ENCODE peak calls at places on chromosomes 5 and 9, in eight cellular contexts. One of them, this sample, is unnamed.
A peak's percentile ranks its signal among the peaks of the same experiment; 100 is the strongest.

GRCh38 chr5:169695919-169696490 is 58.9 kb downstream of the DOCK2 start:
- DNase-seq in neural progenitor cell: no peak
- DNase-seq in fibroblast of pulmonary artery: peak; percentile 93
- DNase-seq in cardiac muscle cell: peak; percentile 94
- DNase-seq in endodermal cell: no peak
- DNase-seq in gastrocnemius medialis: no peak
- DNase-seq in HL-60: no peak
- DNase-seq in lung: no peak
- DNase-seq in this sample: no peak

GRCh38 chr5:81972496-81972791 is 621 bp downstream of the ATG10 start:
- DNase-seq in HL-60: no peak
- DNase-seq in fibroblast of pulmonary artery: no peak
- DNase-seq in endodermal cell: no peak
- DNase-seq in gastrocnemius medialis: no peak
- DNase-seq in cardiac muscle cell: no peak
- DNase-seq in neural progenitor cell: no peak
- DNase-seq in lung: no peak
- DNase-seq in this sample: no peak

GRCh38 chr5:8456846-8457186 is 587.9 kb downstream of the MTRR start:
- DNase-seq in neural progenitor cell: no peak
- DNase-seq in HL-60: no peak
- DNase-seq in endodermal cell: no peak
- DNase-seq in fibroblast of pulmonary artery: no peak
- DNase-seq in lung: no peak
- DNase-seq in gastrocnemius medialis: no peak
- DNase-seq in cardiac muscle cell: no peak
- DNase-seq in this sample: no peak

GRCh38 chr5:181099453-181100086 is 31.4 kb downstream of the OR2V1 start:
- DNase-seq in cardiac muscle cell: no peak
- DNase-seq in neural progenitor cell: no peak
- DNase-seq in endodermal cell: peak; percentile 44
- DNase-seq in gastrocnemius medialis: no peak
- DNase-seq in HL-60: no peak
- DNase-seq in lung: no peak
- DNase-seq in fibroblast of pulmonary artery: no peak
- DNase-seq in this sample: no peak

GRCh38 chr9:69981686-69982450 is 61.8 kb upstream of the MAMDC2 start:
- DNase-seq in gastrocnemius medialis: no peak
- DNase-seq in endodermal cell: no peak
- DNase-seq in fibroblast of pulmonary artery: peak; percentile 71
- DNase-seq in neural progenitor cell: peak; percentile 7
- DNase-seq in cardiac muscle cell: peak; percentile 61
- DNase-seq in lung: no peak
- DNase-seq in HL-60: no peak
- DNase-seq in this sample: no peak

GRCh38 chr9:80147866-80148265 is 576.1 kb downstream of the TLE4 start:
- DNase-seq in fibroblast of pulmonary artery: no peak
- DNase-seq in gastrocnemius medialis: no peak
- DNase-seq in cardiac muscle cell: no peak
- DNase-seq in HL-60: no peak
- DNase-seq in endodermal cell: no peak
- DNase-seq in neural progenitor cell: peak; percentile 36
- DNase-seq in lung: no peak
- DNase-seq in this sample: no peak

GRCh38 chr9:95503369-95503768 is 13.4 kb downstream of the PTCH1 start:
- DNase-seq in fibroblast of pulmonary artery: no peak
- DNase-seq in endodermal cell: no peak
- DNase-seq in cardiac muscle cell: no peak
- DNase-seq in gastrocnemius medialis: no peak
- DNase-seq in neural progenitor cell: no peak
- DNase-seq in lung: no peak
- DNase-seq in HL-60: no peak
- DNase-seq in this sample: no peak

GRCh38 chr5:14415516-14416074 is 166.0 kb upstream of the OTULINL start:
- DNase-seq in cardiac muscle cell: no peak
- DNase-seq in endodermal cell: no peak
- DNase-seq in lung: no peak
- DNase-seq in gastrocnemius medialis: no peak
- DNase-seq in HL-60: no peak
- DNase-seq in neural progenitor cell: no peak
- DNase-seq in fibroblast of pulmonary artery: no peak
- DNase-seq in this sample: peak; percentile 54

GRCh38 chr5:87229780-87230179 is 37.9 kb upstream of the RASA1 start:
- DNase-seq in endodermal cell: no peak
- DNase-seq in gastrocnemius medialis: no peak
- DNase-seq in lung: no peak
- DNase-seq in cardiac muscle cell: no peak
- DNase-seq in HL-60: no peak
- DNase-seq in fibroblast of pulmonary artery: peak; percentile 24
- DNase-seq in neural progenitor cell: no peak
- DNase-seq in this sample: no peak

GRCh38 chr9:89435315-89435823 is 62.5 kb downstream of the SEMA4D start:
- DNase-seq in neural progenitor cell: peak; percentile 77
- DNase-seq in lung: peak; percentile 74
- DNase-seq in gastrocnemius medialis: no peak
- DNase-seq in HL-60: no peak
- DNase-seq in cardiac muscle cell: no peak
- DNase-seq in endodermal cell: peak; percentile 94
- DNase-seq in fibroblast of pulmonary artery: no peak
- DNase-seq in this sample: no peak

GRCh38 chr5:16870878-16871277 is 65.2 kb downstream of the MYO10 start:
- DNase-seq in cardiac muscle cell: no peak
- DNase-seq in fibroblast of pulmonary artery: no peak
- DNase-seq in endodermal cell: no peak
- DNase-seq in lung: no peak
- DNase-seq in neural progenitor cell: no peak
- DNase-seq in HL-60: no peak
- DNase-seq in gastrocnemius medialis: no peak
- DNase-seq in this sample: no peak

GRCh38 chr5:138910546-138911185 is 35.5 kb upstream of the LRRTM2 start:
- DNase-seq in neural progenitor cell: no peak
- DNase-seq in gastrocnemius medialis: no peak
- DNase-seq in endodermal cell: no peak
- DNase-seq in cardiac muscle cell: no peak
- DNase-seq in lung: no peak
- DNase-seq in fibroblast of pulmonary artery: no peak
- DNase-seq in HL-60: no peak
- DNase-seq in this sample: no peak

GRCh38 chr5:72234265-72234700 is 85.8 kb downstream of the MRPS27 start:
- DNase-seq in HL-60: no peak
- DNase-seq in lung: no peak
- DNase-seq in endodermal cell: no peak
- DNase-seq in cardiac muscle cell: peak; percentile 62
- DNase-seq in neural progenitor cell: no peak
- DNase-seq in fibroblast of pulmonary artery: peak; percentile 63
- DNase-seq in gastrocnemius medialis: no peak
- DNase-seq in this sample: peak; percentile 43

GRCh38 chr5:54273715-54274114 is 36.7 kb downstream of the ARL15 start:
- DNase-seq in lung: no peak
- DNase-seq in cardiac muscle cell: no peak
- DNase-seq in neural progenitor cell: no peak
- DNase-seq in HL-60: no peak
- DNase-seq in endodermal cell: no peak
- DNase-seq in gastrocnemius medialis: no peak
- DNase-seq in fibroblast of pulmonary artery: no peak
- DNase-seq in this sample: no peak

GRCh38 chr9:76216161-76216649 is 178.0 kb downstream of the RFK start:
- DNase-seq in gastrocnemius medialis: no peak
- DNase-seq in cardiac muscle cell: peak; percentile 88
- DNase-seq in neural progenitor cell: no peak
- DNase-seq in fibroblast of pulmonary artery: peak; percentile 97
- DNase-seq in HL-60: peak; percentile 6
- DNase-seq in lung: no peak
- DNase-seq in endodermal cell: no peak
- DNase-seq in this sample: no peak

GRCh38 chr9:131645078-131645776 is 94.6 kb downstream of the RAPGEF1 start:
- DNase-seq in endodermal cell: no peak
- DNase-seq in neural progenitor cell: no peak
- DNase-seq in lung: no peak
- DNase-seq in gastrocnemius medialis: no peak
- DNase-seq in fibroblast of pulmonary artery: no peak
- DNase-seq in cardiac muscle cell: no peak
- DNase-seq in HL-60: no peak
- DNase-seq in this sample: no peak

GRCh38 chr5:130267926-130268325 is 363.7 kb downstream of the CHSY3 start:
- DNase-seq in endodermal cell: no peak
- DNase-seq in gastrocnemius medialis: no peak
- DNase-seq in lung: no peak
- DNase-seq in neural progenitor cell: no peak
- DNase-seq in fibroblast of pulmonary artery: no peak
- DNase-seq in cardiac muscle cell: no peak
- DNase-seq in HL-60: no peak
- DNase-seq in this sample: no peak

GRCh38 chr9:36401179-36401740 is 1.2 kb upstream of the RNF38 start:
- DNase-seq in cardiac muscle cell: peak; percentile 83
- DNase-seq in HL-60: no peak
- DNase-seq in neural progenitor cell: no peak
- DNase-seq in fibroblast of pulmonary artery: peak; percentile 74
- DNase-seq in endodermal cell: no peak
- DNase-seq in lung: no peak
- DNase-seq in gastrocnemius medialis: no peak
- DNase-seq in this sample: no peak

GRCh38 chr5:153676821-153677220 is 186.4 kb downstream of the GRIA1 start:
- DNase-seq in lung: no peak
- DNase-seq in HL-60: no peak
- DNase-seq in cardiac muscle cell: no peak
- DNase-seq in endodermal cell: no peak
- DNase-seq in gastrocnemius medialis: no peak
- DNase-seq in neural progenitor cell: no peak
- DNase-seq in fibroblast of pulmonary artery: no peak
- DNase-seq in this sample: no peak

GRCh38 chr9:129208191-129209091 is 30.4 kb upstream of the IER5L start:
- DNase-seq in endodermal cell: peak; percentile 94
- DNase-seq in gastrocnemius medialis: no peak
- DNase-seq in neural progenitor cell: peak; percentile 62
- DNase-seq in cardiac muscle cell: no peak
- DNase-seq in fibroblast of pulmonary artery: no peak
- DNase-seq in HL-60: no peak
- DNase-seq in lung: no peak
- DNase-seq in this sample: no peak
- H3K4me3 ChIP-seq in endodermal cell: peak overlapping the region; percentile 80
- H3K4me3 ChIP-seq in gastrocnemius medialis: no peak overlapping the region
- H3K4me3 ChIP-seq in neural progenitor cell: peak overlapping the region; percentile 33
- H3K4me3 ChIP-seq in cardiac muscle cell: peak overlapping the region; percentile 1
- H3K4me3 ChIP-seq in fibroblast of pulmonary artery: no peak overlapping the region
- H3K4me3 ChIP-seq in HL-60: no peak overlapping the region
- H3K4me3 ChIP-seq in lung: no peak overlapping the region
- H3K4me3 ChIP-seq in this sample: no peak overlapping the region

GRCh38 chr9:137461663-137462395 is 2.7 kb upstream of the NSMF start:
- DNase-seq in cardiac muscle cell: peak; percentile 76
- DNase-seq in gastrocnemius medialis: peak; percentile 24
- DNase-seq in HL-60: peak; percentile 86
- DNase-seq in lung: peak; percentile 49
- DNase-seq in fibroblast of pulmonary artery: peak; percentile 35
- DNase-seq in neural progenitor cell: peak; percentile 93
- DNase-seq in endodermal cell: peak; percentile 97
- DNase-seq in this sample: peak; percentile 93
- TF ChIP-seq CTCF in cardiac muscle cell: peak; percentile 21
- TF ChIP-seq CTCF in gastrocnemius medialis: no peak
- TF ChIP-seq CTCF in HL-60: peak; percentile 2
- TF ChIP-seq CTCF in lung: no peak
- TF ChIP-seq CTCF in fibroblast of pulmonary artery: no peak
- TF ChIP-seq CTCF in neural progenitor cell: peak; percentile 24
- TF ChIP-seq CTCF in endodermal cell: peak; percentile 55
- TF ChIP-seq CTCF in this sample: peak; percentile 47

GRCh38 chr5:141843156-141843927 is 34.9 kb downstream of the PCDH1 start:
- DNase-seq in cardiac muscle cell: no peak
- DNase-seq in lung: no peak
- DNase-seq in endodermal cell: peak; percentile 87
- DNase-seq in fibroblast of pulmonary artery: peak; percentile 36
- DNase-seq in HL-60: no peak
- DNase-seq in gastrocnemius medialis: no peak
- DNase-seq in neural progenitor cell: no peak
- DNase-seq in this sample: no peak

GRCh38 chr5:141840295-141840812 is 37.9 kb downstream of the PCDH1 start:
- DNase-seq in gastrocnemius medialis: no peak
- DNase-seq in fibroblast of pulmonary artery: no peak
- DNase-seq in endodermal cell: no peak
- DNase-seq in cardiac muscle cell: no peak
- DNase-seq in lung: no peak
- DNase-seq in neural progenitor cell: no peak
- DNase-seq in HL-60: no peak
- DNase-seq in this sample: no peak

GRCh38 chr5:141841376-141841775 is 36.8 kb downstream of the PCDH1 start:
- DNase-seq in gastrocnemius medialis: no peak
- DNase-seq in endodermal cell: peak; percentile 73
- DNase-seq in neural progenitor cell: no peak
- DNase-seq in HL-60: no peak
- DNase-seq in cardiac muscle cell: no peak
- DNase-seq in fibroblast of pulmonary artery: no peak
- DNase-seq in lung: peak; percentile 66
- DNase-seq in this sample: no peak

GRCh38 chr5:141840826-141841360 is 37.3 kb downstream of the PCDH1 start:
- DNase-seq in neural progenitor cell: no peak
- DNase-seq in lung: no peak
- DNase-seq in fibroblast of pulmonary artery: no peak
- DNase-seq in endodermal cell: peak; percentile 49
- DNase-seq in gastrocnemius medialis: no peak
- DNase-seq in cardiac muscle cell: no peak
- DNase-seq in HL-60: no peak
- DNase-seq in this sample: no peak

GRCh38 chr5:141841781-141842180 is 36.4 kb downstream of the PCDH1 start:
- DNase-seq in lung: peak; percentile 70
- DNase-seq in HL-60: no peak
- DNase-seq in neural progenitor cell: no peak
- DNase-seq in endodermal cell: peak; percentile 51
- DNase-seq in gastrocnemius medialis: no peak
- DNase-seq in cardiac muscle cell: no peak
- DNase-seq in fibroblast of pulmonary artery: no peak
- DNase-seq in this sample: no peak
- H3K4me3 ChIP-seq in lung: no peak overlapping the region
- H3K4me3 ChIP-seq in HL-60: no peak overlapping the region
- H3K4me3 ChIP-seq in neural progenitor cell: no peak overlapping the region
- H3K4me3 ChIP-seq in endodermal cell: no peak overlapping the region
- H3K4me3 ChIP-seq in gastrocnemius medialis: no peak overlapping the region
- H3K4me3 ChIP-seq in cardiac muscle cell: no peak overlapping the region
- H3K4me3 ChIP-seq in fibroblast of pulmonary artery: no peak overlapping the region
- H3K4me3 ChIP-seq in this sample: no peak overlapping the region

GRCh38 chr5:141861194-141861593 is 17.0 kb downstream of the PCDH1 start:
- DNase-seq in endodermal cell: no peak
- DNase-seq in cardiac muscle cell: no peak
- DNase-seq in lung: no peak
- DNase-seq in fibroblast of pulmonary artery: no peak
- DNase-seq in gastrocnemius medialis: no peak
- DNase-seq in neural progenitor cell: no peak
- DNase-seq in HL-60: no peak
- DNase-seq in this sample: no peak
- TF ChIP-seq CTCF in endodermal cell: no peak
- TF ChIP-seq CTCF in cardiac muscle cell: no peak
- TF ChIP-seq CTCF in lung: no peak
- TF ChIP-seq CTCF in fibroblast of pulmonary artery: no peak
- TF ChIP-seq CTCF in gastrocnemius medialis: no peak
- TF ChIP-seq CTCF in neural progenitor cell: no peak
- TF ChIP-seq CTCF in HL-60: no peak
- TF ChIP-seq CTCF in this sample: no peak